ENCODE peak calls at places on chromosomes 3 and 15, in seven cellular contexts. T, I, N, P, B, J and M are unnamed samples.

GRCh38 chr3:112774293-112774926 is 72.3 kb downstream of the CD200R1L start:
- DNase-seq in T (no peak), I (peak; percentile 84), N (no peak), P (no peak), B (peak; percentile 69), J (no peak), M (peak; percentile 86)

GRCh38 chr3:171829841-171830559 is 13.1 kb upstream of the TMEM212 start:
- DNase-seq in T (peak; percentile 77), I (peak; percentile 82), N (peak; percentile 75), P (peak; percentile 38), B (no peak), J (peak; percentile 17), M (peak; percentile 82)

GRCh38 chr3:67327582-67327981 is 326.8 kb downstream of the SUCLG2 start:
- DNase-seq in T (no peak), I (no peak), N (no peak), P (no peak), B (no peak), J (no peak), M (no peak)

GRCh38 chr3:126113238-126113555 is 29.3 kb upstream of the SLC41A3 start:
- DNase-seq in T (no peak), I (no peak), N (peak; percentile 21), P (no peak), B (no peak), J (no peak), M (no peak)

GRCh38 chr3:110542552-110543164 is 529.0 kb upstream of the NECTIN3 start:
- DNase-seq in T (no peak), I (no peak), N (no peak), P (no peak), B (no peak), J (no peak), M (no peak)

GRCh38 chr3:49006591-49007067 is 562 bp upstream of the WDR6 start:
- DNase-seq in T (peak; percentile 40), I (no peak), N (no peak), P (no peak), B (no peak), J (no peak), M (no peak)

GRCh38 chr15:65327651-65328393 is 23.3 kb downstream of the RNU5B-1 start:
- DNase-seq in T (no peak), I (no peak), N (no peak), P (no peak), B (no peak), J (no peak), M (no peak)

GRCh38 chr3:195140410-195140809 is 130.5 kb downstream of the XXYLT1 start:
- DNase-seq in T (no peak), I (no peak), N (no peak), P (no peak), B (no peak), J (no peak), M (no peak)

GRCh38 chr15:64112904-64113303 is 17.1 kb downstream of the SNX1 start:
- DNase-seq in T (peak; percentile 19), I (no peak), N (no peak), P (no peak), B (no peak), J (no peak), M (peak; percentile 4)

GRCh38 chr3:162538906-162539305 is 1042.3 kb downstream of the OTOL1 start:
- DNase-seq in T (no peak), I (no peak), N (no peak), P (no peak), B (no peak), J (no peak), M (no peak)

GRCh38 chr3:115827494-115827893 is 204.2 kb downstream of the GAP43 start:
- DNase-seq in T (no peak), I (no peak), N (no peak), P (no peak), B (no peak), J (no peak), M (no peak)

GRCh38 chr3:149934524-149934923 is 36.2 kb downstream of the PFN2 start:
- DNase-seq in T (no peak), I (peak; percentile 18), N (no peak), P (no peak), B (peak; percentile 61), J (no peak), M (peak; percentile 63)

GRCh38 chr3:193930247-193930646 is 205.7 kb upstream of the HES1 start:
- DNase-seq in T (no peak), I (no peak), N (no peak), P (no peak), B (no peak), J (no peak), M (no peak)

GRCh38 chr3:12062605-12063004 is 58.4 kb downstream of the SYN2 start:
- DNase-seq in T (no peak), I (no peak), N (no peak), P (no peak), B (no peak), J (no peak), M (no peak)

GRCh38 chr3:45852828-45853227 is 10.9 kb upstream of the LZTFL1 start:
- DNase-seq in T (no peak), I (no peak), N (no peak), P (no peak), B (no peak), J (no peak), M (no peak)

GRCh38 chr15:52362497-52362896 is 66.9 kb upstream of the MYO5C start:
- DNase-seq in T (no peak), I (no peak), N (no peak), P (no peak), B (no peak), J (no peak), M (peak; percentile 89)

GRCh38 chr3:49019941-49020334 is 1.6 kb upstream of the DALRD3 start:
- DNase-seq in T (no peak), I (peak; percentile 13), N (no peak), P (no peak), B (no peak), J (no peak), M (peak; percentile 50)

GRCh38 chr3:128922804-128923459 is 43.5 kb downstream of the ACAD9 start:
- DNase-seq in T (no peak), I (no peak), N (no peak), P (no peak), B (no peak), J (peak; percentile 68), M (no peak)

GRCh38 chr15:54150255-54150654 is 172.0 kb downstream of the UNC13C start:
- DNase-seq in T (no peak), I (peak; percentile 58), N (no peak), P (no peak), B (no peak), J (no peak), M (no peak)

GRCh38 chr3:111668912-111669488 is 73.9 kb upstream of the ZBED2 start:
- DNase-seq in T (peak; percentile 76), I (peak; percentile 72), N (no peak), P (no peak), B (no peak), J (no peak), M (peak; percentile 64)

GRCh38 chr15:79640206-79640605 is 208.1 kb downstream of the MINAR1 start:
- DNase-seq in T (peak; percentile 74), I (peak; percentile 97), N (no peak), P (no peak), B (peak; percentile 55), J (no peak), M (peak; percentile 44)

GRCh38 chr15:40313531-40314398 is 6.0 kb upstream of the PLCB2 start:
- DNase-seq in T (no peak), I (peak; percentile 83), N (no peak), P (no peak), B (no peak), J (no peak), M (peak; percentile 87)

GRCh38 chr3:100105536-100105935 is 8.8 kb downstream of the FILIP1L start:
- DNase-seq in T (no peak), I (no peak), N (no peak), P (no peak), B (no peak), J (no peak), M (no peak)

GRCh38 chr3:41339758-41340157 is 140.5 kb downstream of the CTNNB1 start:
- DNase-seq in T (no peak), I (no peak), N (no peak), P (no peak), B (no peak), J (no peak), M (no peak)

GRCh38 chr3:31055757-31056156 is 161.3 kb upstream of the GADL1 start:
- DNase-seq in T (no peak), I (no peak), N (no peak), P (no peak), B (no peak), J (no peak), M (no peak)

GRCh38 chr3:195872097-195872496 is 36.3 kb downstream of the TNK2 start:
- DNase-seq in T (no peak), I (no peak), N (no peak), P (no peak), B (no peak), J (no peak), M (no peak)